ENCODE peak calls at places on chromosome 1, in four cellular contexts. V is K562, W is HepG2, C is GM12878. Z is an unnamed sample.

GRCh38 chr1:3678361-3679097 is 26.2 kb downstream of the TP73 start:
- DNase-seq in C (no peak), W (no peak), V (no peak), Z (no peak)

GRCh38 chr1:227330279-227330678 is 12.0 kb upstream of the CDC42BPA start:
- DNase-seq in C (no peak), W (no peak), V (no peak), Z (no peak)

GRCh38 chr1:166164995-166165660 is 1.7 kb downstream of the FAM78B start:
- DNase-seq in C (no peak), W (peak; percentile 8), V (peak; percentile 59), Z (peak; percentile 36)

GRCh38 chr1:43267291-43267805 is 2.4 kb upstream of the TMEM125 start:
- DNase-seq in V (no peak), W (no peak), C (no peak), Z (no peak)

GRCh38 chr1:228174482-228175315 is 9.1 kb downstream of the IBA57 start:
- DNase-seq in W (no peak), V (peak; percentile 81), C (no peak), Z (peak; percentile 51)

GRCh38 chr1:31159323-31159722 is 80.4 kb downstream of the NKAIN1 start:
- DNase-seq in W (no peak), C (no peak), V (no peak), Z (no peak)

GRCh38 chr1:203252678-203253077 is 23.2 kb upstream of the CHIT1 start:
- DNase-seq in W (no peak), V (no peak), C (no peak), Z (no peak)

GRCh38 chr1:168386949-168387586 is 106.4 kb downstream of the TBX19 start:
- DNase-seq in C (no peak), W (no peak), V (no peak), Z (peak; percentile 64)

GRCh38 chr1:79792212-79792575 is 785.7 kb upstream of the ADGRL4 start:
- DNase-seq in C (no peak), W (no peak), V (no peak), Z (no peak)

GRCh38 chr1:17520041-17520440 is 19.5 kb upstream of the ARHGEF10L start:
- DNase-seq in C (no peak), W (no peak), V (no peak), Z (no peak)

GRCh38 chr1:151859814-151860405 is 6.4 kb upstream of the THEM5 start:
- DNase-seq in V (no peak), C (no peak), W (no peak), Z (no peak)

GRCh38 chr1:32500387-32501209 is 35.7 kb downstream of the ZBTB8B start:
- DNase-seq in C (no peak), W (no peak), V (peak; percentile 79), Z (peak; percentile 72)

GRCh38 chr1:29478046-29478791 is 241.9 kb downstream of the PTPRU start:
- DNase-seq in V (no peak), W (no peak), C (no peak), Z (no peak)

GRCh38 chr1:160768295-160768657 is 27.7 kb upstream of the LY9 start:
- DNase-seq in C (peak; percentile 84), W (peak; percentile 29), V (peak; percentile 64), Z (peak; percentile 53)

GRCh38 chr1:164716992-164717703 is 158.2 kb downstream of the PBX1 start:
- DNase-seq in C (no peak), V (no peak), W (no peak), Z (no peak)

GRCh38 chr1:38026592-38027200 is 14.2 kb downstream of the UTP11 start:
- DNase-seq in V (peak; percentile 65), W (no peak), C (no peak), Z (peak; percentile 50)
- TF ChIP-seq CHD4 in V (no peak), W (no peak), C (no peak), Z (no peak)

GRCh38 chr1:207251066-207251465 is 70.4 kb upstream of the CD55 start:
- DNase-seq in C (no peak), W (no peak), V (no peak), Z (no peak)
- TF ChIP-seq CHD4 in C (no peak), W (no peak), V (no peak), Z (no peak)

DNA sequence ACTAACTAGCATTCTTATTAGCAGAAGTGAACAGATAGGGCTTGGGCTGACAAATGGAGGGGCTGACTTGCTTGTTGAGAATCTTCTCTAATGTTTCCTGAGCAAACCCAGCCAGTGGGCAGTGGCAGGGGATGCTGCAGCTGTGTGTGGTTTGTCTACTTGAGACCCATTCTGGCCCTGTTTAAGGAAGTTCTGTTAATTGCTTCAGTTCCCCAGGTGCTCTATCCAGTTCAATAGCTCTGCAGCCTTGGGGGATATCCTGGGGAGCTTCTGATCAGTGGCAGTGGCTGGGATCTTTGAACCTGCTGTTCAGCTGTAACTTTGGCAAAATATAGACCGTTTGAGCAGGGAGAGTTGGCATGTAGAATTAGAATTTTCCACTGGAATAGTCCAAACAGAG is 137.4 kb downstream of the ZNF326 start:
- DNase-seq in V (no peak), W (no peak), C (no peak), Z (no peak)
- TF ChIP-seq CHD4 in V (no peak), W (no peak), C (no peak), Z (no peak)

GRCh38 chr1:176897350-176898236 is 266.9 kb downstream of the ASTN1 start:
- DNase-seq in C (no peak), W (peak; percentile 56), V (peak; percentile 82), Z (peak; percentile 80)
- TF ChIP-seq CHD4 in C (no peak), W (no peak), V (no peak), Z (no peak)

GRCh38 chr1:184791199-184791935 is 36.7 kb upstream of the EDEM3 start:
- DNase-seq in W (no peak), C (no peak), V (no peak), Z (no peak)

GRCh38 chr1:184790642-184791041 is 36.0 kb upstream of the EDEM3 start:
- DNase-seq in V (no peak), C (no peak), W (no peak), Z (no peak)

GRCh38 chr1:184792450-184792969 is 37.9 kb upstream of the EDEM3 start:
- DNase-seq in W (peak; percentile 75), C (no peak), V (no peak), Z (peak; percentile 91)

GRCh38 chr1:184789899-184790298 is 35.2 kb upstream of the EDEM3 start:
- DNase-seq in W (no peak), C (no peak), V (no peak), Z (no peak)

DNA sequence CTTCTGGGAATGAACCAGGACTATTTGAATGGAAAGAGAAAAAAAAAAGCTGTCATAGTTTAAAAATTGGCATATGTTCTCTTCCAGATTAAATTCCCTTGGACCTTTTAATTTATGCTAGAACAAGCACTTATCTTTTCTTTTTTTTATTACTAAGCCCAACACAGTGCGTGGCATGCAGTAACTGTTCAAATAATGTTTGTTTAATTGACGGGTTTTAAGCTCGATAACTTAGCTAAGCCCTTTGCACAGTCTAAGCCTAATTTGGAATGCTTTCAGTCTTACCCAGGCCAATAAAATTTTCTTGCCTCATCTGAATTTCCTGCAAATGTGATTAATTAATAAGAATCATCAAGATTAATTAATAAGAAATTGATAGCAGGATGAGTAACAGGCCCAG is 39.3 kb upstream of the EDEM3 start:
- DNase-seq in C (no peak), V (no peak), W (no peak), Z (no peak)
- TF ChIP-seq CHD4 in C (no peak), V (no peak), W (no peak), Z (no peak)

GRCh38 chr1:12142141-12142823 is 24.5 kb upstream of the TNFRSF1B start:
- DNase-seq in W (no peak), V (no peak), C (no peak), Z (no peak)
- TF ChIP-seq CHD4 in W (no peak), V (no peak), C (no peak), Z (no peak)

DNA sequence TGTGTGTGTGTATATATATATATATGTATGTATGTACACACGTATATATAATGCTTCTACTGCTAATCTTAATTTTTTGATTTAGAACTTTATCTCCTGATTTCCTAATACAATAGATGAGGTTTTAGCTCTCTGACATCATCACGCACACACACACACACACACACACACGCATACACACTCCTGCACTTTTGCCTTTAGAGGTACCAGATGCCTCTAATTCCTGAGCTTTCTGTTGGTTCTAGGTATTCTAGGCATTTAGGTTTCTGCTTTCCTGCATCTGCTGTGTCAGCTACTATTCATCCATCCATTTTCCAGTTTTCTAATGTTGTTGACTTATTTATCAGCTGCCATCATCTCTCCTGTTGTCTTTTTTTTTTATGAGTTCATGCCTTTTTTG is 348.3 kb downstream of the ASTN1 start:
- DNase-seq in W (no peak), C (no peak), V (no peak), Z (no peak)
- TF ChIP-seq CHD4 in W (no peak), C (no peak), V (no peak), Z (no peak)